ENCODE peak calls at places on chromosomes 6 and 20, in six cellular contexts. I is HTR-8/SVneo; P is Calu3; M is foreskin fibroblast; L is GM13977; O is activated CD4-positive, CD25-positive, alpha-beta regulatory T cell treated with anti-CD3 and anti-CD28 coated beads, Interleukin-2, amount 50 U/mL, for 72 hours. H is an unnamed sample.

GRCh38 chr6:128400875-128401274 is 119.5 kb downstream of the PTPRK start:
- DNase-seq in L (no peak), O (no peak), I (no peak), M (no peak), P (no peak), H (no peak)

GRCh38 chr20:23147964-23148720 is 62.0 kb upstream of the CD93 start:
- DNase-seq in O (no peak), P (peak), L (peak), M (peak), I (peak), H (peak)

GRCh38 chr6:139587469-139587868 is 213.0 kb upstream of the CITED2 start:
- DNase-seq in O (no peak), I (peak), P (no peak), M (peak), L (no peak), H (peak)

GRCh38 chr6:153099636-153100035 is 31.4 kb downstream of the RGS17 start:
- DNase-seq in L (no peak), P (no peak), M (no peak), O (no peak), I (no peak), H (no peak)

GRCh38 chr6:41649596-41649995 is 11.3 kb downstream of the MDFI start:
- DNase-seq in M (no peak), L (no peak), I (no peak), O (no peak), P (no peak), H (no peak)

GRCh38 chr6:118844915-118845314 is 49.0 kb upstream of the ASF1A start:
- DNase-seq in M (no peak), I (no peak), L (peak), O (no peak), P (no peak), H (no peak)

GRCh38 chr6:150169609-150170008 is 26.8 kb downstream of the PPP1R14C start:
- DNase-seq in L (no peak), O (no peak), I (no peak), P (no peak), M (peak), H (peak)

GRCh38 chr6:73139681-73140080 is 85.6 kb downstream of the KHDC1L start:
- DNase-seq in M (no peak), P (no peak), I (no peak), L (no peak), O (no peak), H (no peak)

GRCh38 chr6:124955108-124955851 is 7.0 kb upstream of the RNF217 start:
- DNase-seq in M (no peak), P (no peak), I (no peak), O (no peak), L (no peak), H (no peak)

GRCh38 chr6:142002825-142003405 is 129.8 kb upstream of the GJE1 start:
- DNase-seq in P (no peak), I (no peak), L (no peak), O (no peak), M (no peak), H (no peak)

GRCh38 chr6:34053721-34054120 is 92.2 kb downstream of the GRM4 start:
- DNase-seq in P (no peak), M (no peak), O (no peak), I (no peak), L (no peak), H (peak)

GRCh38 chr20:51372176-51372803 is 170.2 kb downstream of the NFATC2 start:
- DNase-seq in M (peak), I (peak), L (peak), O (peak), P (peak), H (peak)

GRCh38 chr6:24454452-24454851 is 34.9 kb downstream of the GPLD1 start:
- DNase-seq in O (no peak), P (no peak), L (no peak), M (no peak), I (no peak), H (no peak)

GRCh38 chr6:105468850-105469249 is 66.0 kb upstream of the PREP start:
- DNase-seq in M (no peak), P (no peak), O (no peak), I (no peak), L (no peak), H (no peak)

GRCh38 chr6:160137130-160137988 is 15.7 kb downstream of the SLC22A1 start:
- DNase-seq in M (no peak), O (no peak), I (no peak), L (peak), P (no peak), H (no peak)

GRCh38 chr6:169386431-169387057 is 132.9 kb upstream of the THBS2 start:
- DNase-seq in L (no peak), P (no peak), M (peak), I (no peak), O (no peak), H (no peak)

GRCh38 chr6:132425176-132425575 is 23.9 kb upstream of the MOXD1 start:
- DNase-seq in I (no peak), O (no peak), M (no peak), P (no peak), L (no peak), H (no peak)

GRCh38 chr20:58715709-58716475 is 23.3 kb downstream of the NPEPL1 start:
- DNase-seq in I (no peak), M (no peak), O (peak), P (no peak), L (peak), H (no peak)

GRCh38 chr6:138378463-138378862 is 758 bp downstream of the SMIM28 start:
- DNase-seq in L (no peak), I (no peak), P (no peak), M (no peak), O (no peak), H (no peak)

GRCh38 chr20:48298851-48299484 is 513.7 kb upstream of the SULF2 start:
- DNase-seq in L (no peak), M (peak), O (no peak), P (peak), I (peak), H (peak)

GRCh38 chr20:219290-220115 is 7.6 kb upstream of the DEFB129 start:
- DNase-seq in M (peak), P (peak), I (peak), L (peak), O (no peak), H (peak)

GRCh38 chr6:12313992-12314589 is 23.9 kb downstream of the EDN1 start:
- DNase-seq in I (no peak), L (no peak), P (peak), O (no peak), M (peak), H (peak)

GRCh38 chr6:160088069-160088773 is 33.4 kb upstream of the SLC22A1 start:
- DNase-seq in M (peak), L (no peak), P (peak), O (no peak), I (peak), H (peak)

H was measured in PC-3.